ENCODE peak calls at places on chromosomes 1 and 21, in six cellular contexts. E is GM23248, Z is pancreas, W is WERI-Rb-1, J is astrocyte, S is ovary. B is an unnamed sample.
A peak's percentile ranks its signal among the peaks of the same experiment; 100 is the strongest.

GRCh38 chr1:1891349-1892078 is 627 bp upstream of the GNB1 start:
- DNase-seq in Z (peak; percentile 88), S (peak; percentile 84), E (peak; percentile 83), W (peak; percentile 63), J (no peak), B (peak; percentile 89)

GRCh38 chr21:45880097-45881068 is 101.2 kb upstream of the COL6A1 start:
- DNase-seq in J (peak; percentile 45), W (peak; percentile 93), E (peak; percentile 87), S (no peak), Z (peak; percentile 63), B (no peak)

GRCh38 chr1:183834568-183834967 is 29.6 kb downstream of the RGL1 start:
- DNase-seq in W (no peak), J (no peak), E (no peak), Z (no peak), S (no peak), B (no peak)

GRCh38 chr1:10415211-10415930 is 14.9 kb upstream of the CENPS start:
- DNase-seq in E (peak; percentile 81), Z (no peak), W (no peak), J (peak; percentile 58), S (no peak), B (no peak)

GRCh38 chr1:27868556-27868931 is 3.8 kb upstream of the THEMIS2 start:
- DNase-seq in W (no peak), S (no peak), Z (no peak), E (no peak), J (no peak), B (no peak)

GRCh38 chr21:45293726-45294401 is 6.2 kb upstream of the POFUT2 start:
- DNase-seq in S (peak; percentile 64), E (no peak), J (no peak), W (no peak), Z (peak; percentile 56), B (no peak)

GRCh38 chr1:244011251-244011650 is 39.8 kb upstream of the ZBTB18 start:
- DNase-seq in E (peak; percentile 11), W (no peak), J (peak; percentile 34), S (no peak), Z (no peak), B (no peak)

GRCh38 chr1:111988377-111988742 is 1.1 kb downstream of the KCND3 start:
- DNase-seq in Z (no peak), E (no peak), W (no peak), S (no peak), J (no peak), B (no peak)

GRCh38 chr21:23245231-23245630 is 2247.0 kb downstream of the NCAM2 start:
- DNase-seq in J (no peak), W (no peak), Z (no peak), E (no peak), S (no peak), B (no peak)

GRCh38 chr1:159067699-159068621 is 8.6 kb downstream of the AIM2 start:
- DNase-seq in J (no peak), Z (no peak), E (no peak), S (no peak), W (no peak), B (no peak)

GRCh38 chr1:159068877-159069276 is 7.7 kb downstream of the AIM2 start:
- DNase-seq in S (no peak), Z (no peak), E (peak; percentile 64), W (no peak), J (peak; percentile 21), B (no peak)

GRCh38 chr1:159076753-159077656 is at the start of gene AIM2:
- DNase-seq in W (no peak), S (no peak), E (peak; percentile 87), Z (no peak), J (peak; percentile 4), B (no peak)

GRCh38 chr1:159076438-159076752 is 171 bp downstream of the AIM2 start:
- DNase-seq in S (no peak), E (no peak), J (no peak), W (no peak), Z (no peak), B (no peak)

DNA sequence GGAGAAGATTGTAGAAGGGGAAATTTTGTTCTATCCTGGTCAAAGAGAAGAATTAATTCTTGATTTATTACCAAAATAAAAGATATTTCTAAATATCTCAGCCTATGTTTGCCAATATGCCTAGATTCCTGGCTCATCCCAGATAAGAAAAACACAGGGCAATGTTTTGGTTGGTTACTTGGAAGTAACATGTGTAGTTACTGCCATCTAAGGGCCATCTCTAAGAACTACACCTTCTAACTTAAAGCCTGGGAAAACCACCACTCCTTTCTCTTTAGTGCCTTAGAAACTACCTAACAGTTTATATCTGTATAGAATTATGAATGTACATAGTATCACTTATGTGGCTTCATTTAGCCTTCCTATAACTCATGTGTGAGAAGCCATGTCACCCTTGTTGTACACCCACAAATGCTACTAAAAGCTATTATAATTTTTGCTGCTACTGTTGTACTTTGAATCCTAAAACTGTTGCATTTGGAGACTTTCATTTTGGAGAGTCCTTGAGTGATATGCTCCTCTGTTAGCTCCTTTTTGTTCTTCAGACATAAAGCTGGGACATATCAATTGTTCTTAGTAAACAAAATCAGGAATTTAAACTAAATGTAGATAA is 4.5 kb downstream of the AIM2 start:
- DNase-seq in S (no peak), J (peak; percentile 43), W (no peak), Z (no peak), E (peak; percentile 83), B (no peak)
- H3K27ac ChIP-seq in S (no peak overlapping the region), J (no peak overlapping the region), W (no peak overlapping the region), Z (no peak overlapping the region), E (no peak overlapping the region), B (no peak overlapping the region)

GRCh38 chr1:156253634-156254033 is 5.8 kb upstream of the PAQR6 start:
- DNase-seq in S (no peak), J (no peak), E (no peak), W (no peak), Z (no peak), B (no peak)

GRCh38 chr1:156247460-156248322 is at the start of gene PAQR6:
- DNase-seq in E (peak; percentile 34), Z (no peak), J (no peak), S (no peak), W (peak; percentile 56), B (peak; percentile 94)

GRCh38 chr1:156248323-156248683 is 447 bp upstream of the PAQR6 start:
- DNase-seq in S (no peak), W (no peak), E (no peak), J (no peak), Z (no peak), B (no peak)

GRCh38 chr1:156249593-156249992 is 1.7 kb upstream of the PAQR6 start:
- DNase-seq in E (no peak), Z (no peak), J (no peak), W (no peak), S (no peak), B (no peak)

GRCh38 chr1:156251527-156251926 is 3.7 kb upstream of the PAQR6 start:
- DNase-seq in E (no peak), Z (no peak), S (no peak), W (no peak), J (no peak), B (no peak)
- H3K27ac ChIP-seq in E (no peak overlapping the region), Z (no peak overlapping the region), S (no peak overlapping the region), W (no peak overlapping the region), J (no peak overlapping the region), B (peak overlapping the region; percentile 93)

GRCh38 chr1:24558902-24559791 is 3.3 kb downstream of the NCMAP start:
- DNase-seq in S (no peak), E (peak; percentile 57), Z (peak; percentile 57), W (peak; percentile 44), J (peak; percentile 67), B (peak; percentile 50)

GRCh38 chr1:24558455-24558854 is 2.6 kb downstream of the NCMAP start:
- DNase-seq in Z (no peak), E (no peak), W (no peak), J (no peak), S (no peak), B (no peak)

GRCh38 chr1:24556414-24556795 is 518 bp downstream of the NCMAP start:
- DNase-seq in J (no peak), Z (no peak), S (no peak), W (no peak), E (no peak), B (no peak)

GRCh38 chr1:24557220-24557619 is 1.3 kb downstream of the NCMAP start:
- DNase-seq in W (no peak), S (no peak), E (no peak), J (no peak), Z (no peak), B (no peak)

GRCh38 chr1:24557711-24558121 is 1.8 kb downstream of the NCMAP start:
- DNase-seq in W (no peak), E (no peak), J (no peak), S (no peak), Z (peak; percentile 70), B (no peak)
- H3K27ac ChIP-seq in W (no peak overlapping the region), E (no peak overlapping the region), J (no peak overlapping the region), S (no peak overlapping the region), Z (peak overlapping the region; percentile 86), B (no peak overlapping the region)

GRCh38 chr1:103854279-103854678 is 104.6 kb downstream of the AMY1C start:
- DNase-seq in J (no peak), Z (no peak), S (no peak), E (no peak), W (no peak), B (no peak)
- H3K27ac ChIP-seq in J (no peak overlapping the region), Z (no peak overlapping the region), S (no peak overlapping the region), E (no peak overlapping the region), W (no peak overlapping the region), B (no peak overlapping the region)

GRCh38 chr1:167561753-167562152 is 8.2 kb upstream of the CREG1 start:
- DNase-seq in E (no peak), S (no peak), J (no peak), Z (no peak), W (no peak), B (no peak)

GRCh38 chr1:167565922-167566321 is 12.4 kb upstream of the CREG1 start:
- DNase-seq in J (no peak), E (no peak), S (no peak), Z (no peak), W (no peak), B (no peak)

GRCh38 chr1:167562697-167563096 is 9.1 kb upstream of the CREG1 start:
- DNase-seq in J (no peak), Z (no peak), W (no peak), S (no peak), E (peak; percentile 78), B (no peak)

GRCh38 chr1:167564592-167564991 is 11.0 kb upstream of the CREG1 start:
- DNase-seq in Z (no peak), W (no peak), S (no peak), J (no peak), E (peak; percentile 15), B (no peak)

DNA sequence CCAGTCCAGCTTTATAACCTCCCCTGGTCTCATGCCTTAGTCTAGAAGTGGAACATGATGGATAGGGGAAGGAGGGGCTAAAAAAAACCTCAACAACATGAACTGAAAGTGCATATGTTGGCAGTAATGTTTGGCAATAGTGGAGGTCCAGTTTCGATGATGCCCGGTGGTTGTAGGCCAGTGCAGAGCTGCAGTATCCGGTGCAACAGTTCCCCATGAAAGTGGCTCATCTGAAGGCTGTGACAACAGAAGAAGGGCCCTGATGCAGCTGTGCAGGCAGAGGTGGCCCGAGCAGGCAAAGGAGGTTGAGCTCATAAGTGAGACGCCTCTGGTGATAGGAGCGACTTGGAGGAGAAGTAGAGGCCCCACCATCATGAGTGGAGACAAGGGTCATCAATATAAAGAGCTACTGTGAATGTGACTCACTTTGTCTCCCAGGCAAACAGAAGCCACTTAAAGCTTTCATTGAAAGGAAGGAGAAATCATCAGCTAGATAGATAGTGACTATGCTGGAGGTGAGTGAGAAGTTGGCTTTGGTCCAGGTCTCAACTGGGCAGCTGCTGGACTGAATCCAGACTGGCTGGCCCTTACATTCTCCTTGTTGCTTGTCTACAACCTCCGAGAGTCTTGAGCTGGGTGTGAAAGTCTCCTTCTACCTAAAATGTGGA is 10.2 kb upstream of the CREG1 start:
- DNase-seq in J (no peak), W (no peak), E (no peak), Z (no peak), S (no peak), B (no peak)
- H3K27ac ChIP-seq in J (no peak overlapping the region), W (no peak overlapping the region), E (no peak overlapping the region), Z (no peak overlapping the region), S (no peak overlapping the region), B (no peak overlapping the region)

B was measured in caudate nucleus.